ENCODE peak calls at places on chromosomes 11 and 22, in six cellular contexts. One of them, this sample, is unnamed.

GRCh38 chr22:18954941-18955571 is 19.0 kb upstream of the PRODH start:
- DNase-seq in nephron progenitor cell: peak; percentile 3
- DNase-seq in kidney: peak; percentile 66
- DNase-seq in psoas muscle: no peak
- DNase-seq in kidney epithelial cell: no peak
- DNase-seq in IMR-90: no peak
- DNase-seq in this sample: no peak

GRCh38 chr11:119091966-119092879 is 7.5 kb downstream of the HMBS start:
- DNase-seq in kidney epithelial cell: no peak
- DNase-seq in IMR-90: no peak
- DNase-seq in kidney: no peak
- DNase-seq in psoas muscle: no peak
- DNase-seq in nephron progenitor cell: no peak
- DNase-seq in this sample: no peak

GRCh38 chr22:27270818-27271510 is 530.6 kb downstream of the MN1 start:
- DNase-seq in psoas muscle: no peak
- DNase-seq in IMR-90: no peak
- DNase-seq in kidney: no peak
- DNase-seq in nephron progenitor cell: no peak
- DNase-seq in kidney epithelial cell: no peak
- DNase-seq in this sample: no peak

GRCh38 chr22:24230911-24231656 is 13.8 kb downstream of the GGT5 start:
- DNase-seq in IMR-90: no peak
- DNase-seq in kidney epithelial cell: no peak
- DNase-seq in kidney: peak; percentile 80
- DNase-seq in nephron progenitor cell: peak; percentile 63
- DNase-seq in psoas muscle: no peak
- DNase-seq in this sample: peak; percentile 52

GRCh38 chr11:846496-847098 is 3.9 kb downstream of the TSPAN4 start:
- DNase-seq in kidney epithelial cell: no peak
- DNase-seq in psoas muscle: no peak
- DNase-seq in nephron progenitor cell: no peak
- DNase-seq in IMR-90: peak; percentile 53
- DNase-seq in kidney: no peak
- DNase-seq in this sample: no peak

GRCh38 chr11:119094816-119095065 is 6.9 kb downstream of the DPAGT1 start:
- DNase-seq in psoas muscle: peak; percentile 85
- DNase-seq in nephron progenitor cell: peak; percentile 67
- DNase-seq in kidney epithelial cell: no peak
- DNase-seq in IMR-90: peak; percentile 86
- DNase-seq in kidney: peak; percentile 96
- DNase-seq in this sample: no peak

GRCh38 chr11:41459602-41460405 is at the start of gene LRRC4C:
- DNase-seq in IMR-90: no peak
- DNase-seq in nephron progenitor cell: peak; percentile 8
- DNase-seq in kidney: no peak
- DNase-seq in kidney epithelial cell: no peak
- DNase-seq in psoas muscle: no peak
- DNase-seq in this sample: no peak

GRCh38 chr22:28822930-28823481 is 22.6 kb upstream of the XBP1 start:
- DNase-seq in kidney: peak; percentile 42
- DNase-seq in nephron progenitor cell: no peak
- DNase-seq in kidney epithelial cell: no peak
- DNase-seq in psoas muscle: no peak
- DNase-seq in IMR-90: no peak
- DNase-seq in this sample: no peak

GRCh38 chr22:20771918-20772625 is 1.8 kb upstream of the SERPIND1 start:
- DNase-seq in psoas muscle: no peak
- DNase-seq in nephron progenitor cell: peak; percentile 10
- DNase-seq in kidney epithelial cell: no peak
- DNase-seq in kidney: no peak
- DNase-seq in IMR-90: no peak
- DNase-seq in this sample: peak; percentile 27

GRCh38 chr11:8342821-8343681 is 79.4 kb upstream of the LMO1 start:
- DNase-seq in IMR-90: no peak
- DNase-seq in psoas muscle: no peak
- DNase-seq in kidney epithelial cell: no peak
- DNase-seq in nephron progenitor cell: no peak
- DNase-seq in kidney: peak; percentile 86
- DNase-seq in this sample: no peak

GRCh38 chr11:37657645-37658044 is 1059.6 kb upstream of the RAG2 start:
- DNase-seq in psoas muscle: no peak
- DNase-seq in kidney epithelial cell: no peak
- DNase-seq in IMR-90: peak; percentile 25
- DNase-seq in kidney: no peak
- DNase-seq in nephron progenitor cell: no peak
- DNase-seq in this sample: no peak

GRCh38 chr11:2580061-2580421 is 119.8 kb downstream of the KCNQ1OT1 start:
- DNase-seq in IMR-90: no peak
- DNase-seq in kidney: peak; percentile 18
- DNase-seq in nephron progenitor cell: no peak
- DNase-seq in psoas muscle: no peak
- DNase-seq in kidney epithelial cell: no peak
- DNase-seq in this sample: no peak

GRCh38 chr22:21701384-21701971 is 34.1 kb downstream of the YPEL1 start:
- DNase-seq in kidney: no peak
- DNase-seq in nephron progenitor cell: no peak
- DNase-seq in kidney epithelial cell: no peak
- DNase-seq in IMR-90: no peak
- DNase-seq in psoas muscle: no peak
- DNase-seq in this sample: no peak

GRCh38 chr11:61846351-61846750 is 18.3 kb downstream of the FADS2 start:
- DNase-seq in IMR-90: no peak
- DNase-seq in nephron progenitor cell: no peak
- DNase-seq in psoas muscle: no peak
- DNase-seq in kidney: peak; percentile 18
- DNase-seq in kidney epithelial cell: no peak
- DNase-seq in this sample: no peak

GRCh38 chr11:2463766-2464277 is 19.0 kb downstream of the KCNQ1 start:
- DNase-seq in psoas muscle: no peak
- DNase-seq in nephron progenitor cell: no peak
- DNase-seq in kidney epithelial cell: no peak
- DNase-seq in IMR-90: no peak
- DNase-seq in kidney: no peak
- DNase-seq in this sample: no peak

GRCh38 chr11:93648168-93648567 is 13.3 kb upstream of the CEP295 start:
- DNase-seq in nephron progenitor cell: no peak
- DNase-seq in kidney: no peak
- DNase-seq in kidney epithelial cell: no peak
- DNase-seq in psoas muscle: no peak
- DNase-seq in IMR-90: peak; percentile 21
- DNase-seq in this sample: no peak

GRCh38 chr11:78179459-78180071 is 8.9 kb downstream of the KCTD21 start:
- DNase-seq in kidney: no peak
- DNase-seq in kidney epithelial cell: no peak
- DNase-seq in psoas muscle: no peak
- DNase-seq in IMR-90: no peak
- DNase-seq in nephron progenitor cell: no peak
- DNase-seq in this sample: no peak

GRCh38 chr11:121648306-121648705 is 195.5 kb upstream of the SORL1-AS1 start:
- DNase-seq in IMR-90: no peak
- DNase-seq in psoas muscle: no peak
- DNase-seq in kidney epithelial cell: no peak
- DNase-seq in kidney: no peak
- DNase-seq in nephron progenitor cell: no peak
- DNase-seq in this sample: no peak

GRCh38 chr22:17817079-17817478 is 42.8 kb upstream of the BID start:
- DNase-seq in nephron progenitor cell: no peak
- DNase-seq in kidney: no peak
- DNase-seq in kidney epithelial cell: no peak
- DNase-seq in IMR-90: no peak
- DNase-seq in psoas muscle: no peak
- DNase-seq in this sample: no peak

GRCh38 chr11:14059491-14059890 is 97.0 kb downstream of the SPON1 start:
- DNase-seq in kidney: no peak
- DNase-seq in kidney epithelial cell: no peak
- DNase-seq in psoas muscle: no peak
- DNase-seq in IMR-90: no peak
- DNase-seq in nephron progenitor cell: no peak
- DNase-seq in this sample: no peak

GRCh38 chr22:22487869-22488597 is 20.5 kb downstream of the ZNF280B start:
- DNase-seq in psoas muscle: no peak
- DNase-seq in nephron progenitor cell: no peak
- DNase-seq in IMR-90: no peak
- DNase-seq in kidney: no peak
- DNase-seq in kidney epithelial cell: no peak
- DNase-seq in this sample: no peak

GRCh38 chr22:45271667-45272188 is 13.0 kb upstream of the UPK3A start:
- DNase-seq in IMR-90: no peak
- DNase-seq in kidney epithelial cell: no peak
- DNase-seq in psoas muscle: peak; percentile 67
- DNase-seq in nephron progenitor cell: no peak
- DNase-seq in kidney: peak; percentile 90
- DNase-seq in this sample: no peak

GRCh38 chr11:117425679-117426296 is 98.1 kb downstream of the CEP164 start:
- DNase-seq in kidney epithelial cell: no peak
- DNase-seq in kidney: no peak
- DNase-seq in IMR-90: no peak
- DNase-seq in psoas muscle: no peak
- DNase-seq in nephron progenitor cell: no peak
- DNase-seq in this sample: no peak

GRCh38 chr11:117424781-117425180 is 97.1 kb downstream of the CEP164 start:
- DNase-seq in kidney epithelial cell: no peak
- DNase-seq in psoas muscle: no peak
- DNase-seq in IMR-90: no peak
- DNase-seq in kidney: no peak
- DNase-seq in nephron progenitor cell: no peak
- DNase-seq in this sample: no peak

GRCh38 chr11:117426941-117427340 is 99.3 kb downstream of the CEP164 start:
- DNase-seq in kidney: peak; percentile 29
- DNase-seq in kidney epithelial cell: no peak
- DNase-seq in nephron progenitor cell: no peak
- DNase-seq in psoas muscle: no peak
- DNase-seq in IMR-90: no peak
- DNase-seq in this sample: no peak

GRCh38 chr11:117427356-117427874 is 99.8 kb downstream of the CEP164 start:
- DNase-seq in nephron progenitor cell: no peak
- DNase-seq in kidney: peak; percentile 32
- DNase-seq in IMR-90: no peak
- DNase-seq in psoas muscle: no peak
- DNase-seq in kidney epithelial cell: no peak
- DNase-seq in this sample: no peak

DNA sequence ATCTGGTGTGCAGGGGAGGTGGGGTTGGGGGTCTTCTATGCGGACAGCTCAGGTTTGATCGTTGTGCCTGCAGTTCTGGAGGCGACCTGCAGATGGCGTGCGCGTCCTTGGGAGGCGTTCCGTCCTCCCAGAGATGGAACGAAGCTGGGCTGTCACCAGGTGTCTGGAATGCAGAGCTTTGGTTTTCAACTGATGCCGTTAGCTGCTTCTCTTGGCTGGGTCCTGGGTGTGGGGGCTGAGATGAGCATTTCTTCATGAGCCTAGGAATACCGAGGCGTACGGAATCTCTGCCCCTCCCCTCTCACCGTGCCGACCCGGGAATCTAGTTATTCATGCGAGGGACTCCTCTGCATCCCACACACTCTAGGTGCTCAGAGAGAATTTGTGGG is 98.6 kb downstream of the CEP164 start:
- DNase-seq in IMR-90: peak; percentile 30
- DNase-seq in kidney epithelial cell: no peak
- DNase-seq in psoas muscle: peak; percentile 62
- DNase-seq in nephron progenitor cell: peak; percentile 97
- DNase-seq in kidney: peak; percentile 87
- DNase-seq in this sample: peak; percentile 97
- TF ChIP-seq CTCF in IMR-90: peak; percentile 82
- TF ChIP-seq CTCF in kidney epithelial cell: peak; percentile 99
- TF ChIP-seq CTCF in psoas muscle: peak; percentile 89
- TF ChIP-seq CTCF in nephron progenitor cell: peak; percentile 92
- TF ChIP-seq CTCF in kidney: peak; percentile 87
- TF ChIP-seq CTCF in this sample: peak; percentile 98

GRCh38 chr11:29634744-29635143 is 382.1 kb downstream of the KCNA4 start:
- DNase-seq in psoas muscle: no peak
- DNase-seq in IMR-90: no peak
- DNase-seq in kidney epithelial cell: no peak
- DNase-seq in nephron progenitor cell: no peak
- DNase-seq in kidney: no peak
- DNase-seq in this sample: no peak

GRCh38 chr11:29628584-29628983 is 388.2 kb downstream of the KCNA4 start:
- DNase-seq in kidney: no peak
- DNase-seq in IMR-90: no peak
- DNase-seq in psoas muscle: no peak
- DNase-seq in nephron progenitor cell: peak; percentile 6
- DNase-seq in kidney epithelial cell: no peak
- DNase-seq in this sample: no peak

GRCh38 chr11:29629281-29629680 is 387.5 kb downstream of the KCNA4 start:
- DNase-seq in psoas muscle: no peak
- DNase-seq in kidney epithelial cell: no peak
- DNase-seq in IMR-90: no peak
- DNase-seq in kidney: no peak
- DNase-seq in nephron progenitor cell: no peak
- DNase-seq in this sample: no peak

DNA sequence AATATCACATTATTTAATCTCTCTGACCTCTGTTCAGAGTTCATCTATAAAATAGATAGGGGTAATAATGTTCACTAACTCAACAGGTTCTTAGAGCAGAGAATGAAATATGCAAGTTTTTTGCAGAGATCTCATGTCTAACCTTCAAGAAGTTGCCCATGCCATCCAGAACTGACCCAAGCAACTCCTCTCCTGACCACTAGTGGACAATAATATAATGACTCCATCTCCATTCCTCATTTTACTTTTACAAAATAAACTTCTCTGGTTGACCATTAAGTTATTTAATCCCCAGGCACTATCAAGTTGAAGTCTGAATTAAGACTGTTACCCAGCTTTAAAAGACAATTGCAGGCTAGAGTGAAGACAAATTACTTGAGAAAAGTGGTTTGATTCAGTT is 382.6 kb downstream of the KCNA4 start:
- DNase-seq in kidney epithelial cell: no peak
- DNase-seq in IMR-90: no peak
- DNase-seq in psoas muscle: no peak
- DNase-seq in nephron progenitor cell: no peak
- DNase-seq in kidney: no peak
- DNase-seq in this sample: no peak
- TF ChIP-seq CTCF in kidney epithelial cell: peak; percentile 20
- TF ChIP-seq CTCF in IMR-90: peak; percentile 28
- TF ChIP-seq CTCF in psoas muscle: no peak
- TF ChIP-seq CTCF in nephron progenitor cell: no peak
- TF ChIP-seq CTCF in kidney: no peak
- TF ChIP-seq CTCF in this sample: peak; percentile 40

GRCh38 chr11:64331569-64332371 is 8.2 kb upstream of the CCDC88B start:
- DNase-seq in psoas muscle: peak; percentile 82
- DNase-seq in kidney epithelial cell: peak; percentile 77
- DNase-seq in IMR-90: peak; percentile 87
- DNase-seq in nephron progenitor cell: no peak
- DNase-seq in kidney: peak; percentile 94
- DNase-seq in this sample: no peak
- TF ChIP-seq CTCF in psoas muscle: peak; percentile 39
- TF ChIP-seq CTCF in kidney epithelial cell: peak; percentile 79
- TF ChIP-seq CTCF in IMR-90: peak; percentile 69
- TF ChIP-seq CTCF in nephron progenitor cell: peak; percentile 13
- TF ChIP-seq CTCF in kidney: peak; percentile 29
- TF ChIP-seq CTCF in this sample: peak; percentile 45

GRCh38 chr11:97684486-97685439 is 1295.0 kb downstream of the JRKL start:
- DNase-seq in IMR-90: no peak
- DNase-seq in kidney epithelial cell: no peak
- DNase-seq in kidney: no peak
- DNase-seq in nephron progenitor cell: no peak
- DNase-seq in psoas muscle: no peak
- DNase-seq in this sample: no peak

GRCh38 chr11:97687106-97687505 is 1297.3 kb downstream of the JRKL start:
- DNase-seq in psoas muscle: no peak
- DNase-seq in IMR-90: no peak
- DNase-seq in kidney epithelial cell: no peak
- DNase-seq in nephron progenitor cell: no peak
- DNase-seq in kidney: no peak
- DNase-seq in this sample: no peak

GRCh38 chr11:97683733-97684132 is 1293.9 kb downstream of the JRKL start:
- DNase-seq in IMR-90: no peak
- DNase-seq in kidney epithelial cell: peak; percentile 19
- DNase-seq in psoas muscle: no peak
- DNase-seq in nephron progenitor cell: no peak
- DNase-seq in kidney: no peak
- DNase-seq in this sample: no peak
- TF ChIP-seq CTCF in IMR-90: no peak
- TF ChIP-seq CTCF in kidney epithelial cell: peak; percentile 34
- TF ChIP-seq CTCF in psoas muscle: no peak
- TF ChIP-seq CTCF in nephron progenitor cell: no peak
- TF ChIP-seq CTCF in kidney: no peak
- TF ChIP-seq CTCF in this sample: peak; percentile 20